ENCODE peak calls at places on chromosomes 16 and 17, in four cellular contexts. N is GM12891, Q is neuronal stem cell, I is PC-9. H is an unnamed sample.

GRCh38 chr16:54176376-54176901 is 110.1 kb downstream of the IRX3 start:
- DNase-seq in N (no peak), Q (no peak), I (no peak), H (no peak)

GRCh38 chr17:19510903-19511302 is 22.8 kb upstream of the SLC47A1 start:
- DNase-seq in N (no peak), Q (no peak), I (no peak), H (peak)

GRCh38 chr17:57422574-57423164 is 166.3 kb downstream of the MSI2 start:
- DNase-seq in N (no peak), Q (no peak), I (no peak), H (no peak)

GRCh38 chr17:48644910-48645557 is 18.9 kb upstream of the HOXB9 start:
- DNase-seq in N (no peak), Q (no peak), I (no peak), H (no peak)

GRCh38 chr17:493666-494065 is 141.1 kb upstream of the RPH3AL start:
- DNase-seq in N (no peak), Q (no peak), I (no peak), H (no peak)

GRCh38 chr16:4433914-4434787 is 8.5 kb downstream of the DNAJA3 start:
- DNase-seq in N (no peak), Q (no peak), I (no peak), H (no peak)

GRCh38 chr17:1275962-1276736 is 3.3 kb upstream of the TRARG1 start:
- DNase-seq in N (peak), Q (peak), I (peak), H (peak)

GRCh38 chr16:49200223-49200820 is 81.3 kb downstream of the CBLN1 start:
- DNase-seq in N (no peak), Q (no peak), I (no peak), H (no peak)

GRCh38 chr16:83807710-83808572 is at the start of gene HSBP1:
- DNase-seq in N (peak), Q (peak), I (peak), H (peak)

GRCh38 chr16:21610006-21610544 is 10.7 kb downstream of the METTL9 start:
- DNase-seq in N (no peak), Q (no peak), I (no peak), H (no peak)

GRCh38 chr17:72390675-72391501 is 270.1 kb downstream of the SOX9 start:
- DNase-seq in N (no peak), Q (no peak), I (no peak), H (no peak)

GRCh38 chr17:5629133-5629532 is 44.8 kb upstream of the NLRP1 start:
- DNase-seq in N (no peak), Q (no peak), I (no peak), H (no peak)

GRCh38 chr17:2214047-2214717 is 89.4 kb downstream of the SMG6 start:
- DNase-seq in N (no peak), Q (no peak), I (no peak), H (peak)

GRCh38 chr16:12646490-12647274 is 157.0 kb downstream of the CPPED1 start:
- DNase-seq in N (no peak), Q (no peak), I (peak), H (no peak)

GRCh38 chr16:87375426-87376135 is 8.0 kb downstream of the FBXO31 start:
- DNase-seq in N (no peak), Q (no peak), I (no peak), H (no peak)

GRCh38 chr16:58733248-58733670 is 857 bp downstream of the GOT2 start:
- DNase-seq in N (no peak), Q (no peak), I (no peak), H (no peak)

GRCh38 chr17:28344011-28344410 is 8.4 kb downstream of the TNFAIP1 start:
- DNase-seq in N (no peak), Q (no peak), I (no peak), H (no peak)

GRCh38 chr16:77221482-77221881 is 22.3 kb downstream of the SYCE1L start:
- DNase-seq in N (no peak), Q (no peak), I (no peak), H (no peak)

GRCh38 chr16:75632857-75633256 is 9.8 kb upstream of the ADAT1 start:
- DNase-seq in N (no peak), Q (no peak), I (no peak), H (no peak)

GRCh38 chr17:76063880-76064546 is 8.3 kb downstream of the SRP68 start:
- DNase-seq in N (no peak), Q (no peak), I (no peak), H (no peak)

GRCh38 chr17:74244128-74244527 is 29.9 kb upstream of the DNAI2 start:
- DNase-seq in N (no peak), Q (no peak), I (no peak), H (no peak)

GRCh38 chr16:17770104-17770503 is 299.3 kb upstream of the XYLT1 start:
- DNase-seq in N (no peak), Q (no peak), I (no peak), H (no peak)

GRCh38 chr17:69468211-69468610 is 53.7 kb downstream of the MAP2K6 start:
- DNase-seq in N (no peak), Q (no peak), I (no peak), H (no peak)

GRCh38 chr16:58426095-58426494 is 33.8 kb downstream of the GINS3 start:
- DNase-seq in N (peak), Q (no peak), I (no peak), H (no peak)

GRCh38 chr17:27741361-27741861 is 58.9 kb downstream of the NOS2 start:
- DNase-seq in N (no peak), Q (no peak), I (no peak), H (no peak)

GRCh38 chr17:46832945-46833839 is 14.7 kb upstream of the WNT3 start:
- DNase-seq in N (no peak), Q (no peak), I (no peak), H (no peak)

GRCh38 chr16:78648517-78648916 is 549.1 kb downstream of the WWOX start:
- DNase-seq in N (no peak), Q (no peak), I (no peak), H (no peak)

GRCh38 chr17:39639566-39640458 is 2.9 kb downstream of the STARD3 start:
- DNase-seq in N (no peak), Q (no peak), I (no peak), H (no peak)

GRCh38 chr16:6103561-6103960 is 1006.0 kb upstream of the EEF2KMT start:
- DNase-seq in N (no peak), Q (no peak), I (no peak), H (no peak)

GRCh38 chr17:35789044-35789443 is 6.4 kb downstream of the MMP28 start:
- DNase-seq in N (no peak), Q (no peak), I (no peak), H (no peak)

GRCh38 chr16:89037261-89038152 is 56.1 kb upstream of the ACSF3 start:
- DNase-seq in N (no peak), Q (peak), I (peak), H (no peak)

GRCh38 chr16:67164599-67165061 is at the start of gene HSF4:
- DNase-seq in N (no peak), Q (no peak), I (no peak), H (peak)

GRCh38 chr16:31134625-31135534 is 647 bp downstream of the PRSS8 start:
- DNase-seq in N (no peak), Q (no peak), I (peak), H (no peak)

H was measured in sigmoid colon.